ENCODE peak calls at places on chromosomes 16 and 17, in six cellular contexts. D is HTR-8/SVneo; W is activated naive CD4-positive, alpha-beta T cell treated with Interleukin-2 at 50 U/mL for 16 hours; U is pancreas; Y is Calu3; F is ACHN. O is an unnamed sample.

GRCh38 chr17:19569785-19570496 is 36.3 kb downstream of the SLC47A1 start:
- DNase-seq in D (no peak), W (no peak), U (no peak), Y (no peak), F (no peak), O (no peak)

GRCh38 chr16:2955438-2955778 is 8.7 kb upstream of the KREMEN2 start:
- DNase-seq in D (no peak), W (no peak), U (no peak), Y (no peak), F (no peak), O (no peak)

GRCh38 chr17:48241770-48242497 is 134.4 kb downstream of the SNX11 start:
- DNase-seq in D (no peak), W (no peak), U (no peak), Y (no peak), F (peak), O (no peak)

GRCh38 chr16:68528686-68529379 is 10.3 kb upstream of the ZFP90 start:
- DNase-seq in D (peak), W (peak), U (peak), Y (peak), F (peak), O (peak)

GRCh38 chr17:68096111-68096510 is 60.6 kb downstream of the KPNA2 start:
- DNase-seq in D (no peak), W (no peak), U (no peak), Y (no peak), F (no peak), O (no peak)

GRCh38 chr16:83420206-83420760 is 387.5 kb upstream of the HSBP1 start:
- DNase-seq in D (no peak), W (no peak), U (no peak), Y (no peak), F (peak), O (no peak)

GRCh38 chr17:57004944-57005579 is 27.1 kb downstream of the SCPEP1 start:
- DNase-seq in D (no peak), W (no peak), U (no peak), Y (peak), F (no peak), O (no peak)

GRCh38 chr16:75733305-75734141 is 7.2 kb upstream of the CPHXL start:
- DNase-seq in D (no peak), W (no peak), U (no peak), Y (no peak), F (no peak), O (no peak)

GRCh38 chr16:2786061-2786825 is 1.1 kb downstream of the PRSS33 start:
- DNase-seq in D (no peak), W (no peak), U (no peak), Y (peak), F (no peak), O (peak)

GRCh38 chr17:80861892-80862291 is 129.7 kb upstream of the CHMP6 start:
- DNase-seq in D (peak), W (peak), U (no peak), Y (no peak), F (no peak), O (peak)

GRCh38 chr16:53745753-53746258 is 41.9 kb downstream of the FTO start:
- DNase-seq in D (peak), W (no peak), U (no peak), Y (peak), F (peak), O (no peak)

GRCh38 chr16:49776085-49776501 is 79.8 kb downstream of the ZNF423 start:
- DNase-seq in D (no peak), W (no peak), U (no peak), Y (no peak), F (no peak), O (peak)

GRCh38 chr17:57677858-57678257 is 67.2 kb downstream of the CCDC182 start:
- DNase-seq in D (no peak), W (no peak), U (no peak), Y (no peak), F (no peak), O (no peak)

GRCh38 chr17:63826468-63827001 is 696 bp upstream of the PSMC5 start:
- DNase-seq in D (peak), W (no peak), U (no peak), Y (no peak), F (peak), O (no peak)